ENCODE peak calls at places on chromosomes 4 and X, in six cellular contexts. D, M, O, P, K and Y are unnamed samples.

GRCh38 chr4:72531768-72532290 is 37.2 kb downstream of the ADAMTS3 start:
- DNase-seq in P (no peak), D (no peak), O (no peak), M (no peak), K (no peak), Y (no peak)

GRCh38 chr4:184845367-184846011 is 19.7 kb upstream of the ACSL1 start:
- DNase-seq in P (no peak), O (no peak), M (no peak), K (no peak), D (no peak), Y (no peak)

GRCh38 chrX:87727615-87728014 is 210.0 kb downstream of the KLHL4 start:
- DNase-seq in M (no peak), D (no peak), O (no peak), P (no peak), K (no peak), Y (no peak)

GRCh38 chr4:81065446-81065845 is 34.9 kb downstream of the BMP3 start:
- DNase-seq in O (no peak), D (no peak), P (no peak), M (no peak), K (no peak), Y (no peak)

GRCh38 chr4:57119054-57119651 is 9.0 kb upstream of the IGFBP7 start:
- DNase-seq in D (peak; percentile 83), O (peak; percentile 92), K (no peak), M (no peak), P (peak; percentile 78), Y (no peak)

GRCh38 chr4:41069838-41070237 is 144.5 kb downstream of the APBB2 start:
- DNase-seq in K (no peak), D (no peak), P (no peak), M (no peak), O (no peak), Y (no peak)

GRCh38 chr4:146654976-146655761 is 16.5 kb downstream of the POU4F2 start:
- DNase-seq in P (peak; percentile 44), M (peak; percentile 84), O (no peak), K (no peak), D (no peak), Y (no peak)

GRCh38 chr4:113003841-113004240 is 45.6 kb upstream of the ANK2 start:
- DNase-seq in K (no peak), O (no peak), D (no peak), P (no peak), M (no peak), Y (no peak)

GRCh38 chrX:53714580-53715335 is 28.2 kb upstream of the HUWE1 start:
- DNase-seq in M (no peak), O (no peak), P (no peak), D (no peak), K (no peak), Y (no peak)

GRCh38 chrX:22666441-22666840 is 333.3 kb upstream of the DDX53 start:
- DNase-seq in D (no peak), O (no peak), M (peak; percentile 31), K (no peak), P (no peak), Y (no peak)

GRCh38 chr4:128006592-128006991 is 41.4 kb downstream of the ABHD18 start:
- DNase-seq in M (no peak), P (no peak), K (no peak), O (no peak), D (no peak), Y (no peak)

GRCh38 chr4:27692098-27692679 is 831.5 kb downstream of the STIM2 start:
- DNase-seq in D (no peak), K (no peak), O (no peak), M (peak; percentile 15), P (no peak), Y (no peak)

GRCh38 chr4:29259556-29259955 is 1460.6 kb upstream of the PCDH7 start:
- DNase-seq in M (no peak), O (no peak), P (no peak), D (no peak), K (no peak), Y (no peak)

GRCh38 chrX:131802836-131803626 is 220.1 kb upstream of the STK26 start:
- DNase-seq in D (no peak), P (peak; percentile 78), K (peak; percentile 49), O (peak; percentile 88), M (peak; percentile 71), Y (no peak)

GRCh38 chr4:3689006-3689405 is 77.2 kb upstream of the ADRA2C start:
- DNase-seq in M (no peak), K (no peak), O (peak; percentile 53), P (no peak), D (peak; percentile 65), Y (no peak)

GRCh38 chr4:40333921-40334352 is 1.2 kb upstream of the CHRNA9 start:
- DNase-seq in M (peak; percentile 72), K (peak; percentile 54), O (no peak), D (no peak), P (no peak), Y (no peak)

GRCh38 chr4:6633091-6633906 is 7.2 kb upstream of the MRFAP1 start:
- DNase-seq in P (no peak), O (no peak), M (no peak), D (peak; percentile 61), K (no peak), Y (no peak)

GRCh38 chr4:122854860-122855259 is 28.2 kb downstream of the FGF2 start:
- DNase-seq in O (no peak), K (no peak), P (peak; percentile 37), D (no peak), M (no peak), Y (no peak)

GRCh38 chr4:38866973-38867477 is 581 bp upstream of the FAM114A1 start:
- DNase-seq in K (no peak), M (no peak), O (no peak), P (no peak), D (no peak), Y (no peak)

GRCh38 chrX:10479508-10479907 is 140.9 kb downstream of the MID1 start:
- DNase-seq in K (no peak), M (no peak), O (no peak), D (no peak), P (no peak), Y (no peak)

GRCh38 chrX:10756365-10756915 is 136.1 kb upstream of the MID1 start:
- DNase-seq in D (no peak), O (no peak), M (no peak), P (no peak), K (peak; percentile 56), Y (no peak)

GRCh38 chr4:31059753-31060522 is 339.8 kb downstream of the PCDH7 start:
- DNase-seq in P (no peak), O (no peak), M (no peak), K (no peak), D (no peak), Y (no peak)

GRCh38 chr4:135032670-135033069 is 831.1 kb upstream of the PABPC4L start:
- DNase-seq in P (no peak), D (no peak), K (no peak), M (no peak), O (no peak), Y (no peak)

GRCh38 chr4:152530600-152530999 is 5.3 kb downstream of the FBXW7 start:
- DNase-seq in D (no peak), O (no peak), P (no peak), K (no peak), M (no peak), Y (no peak)

GRCh38 chr4:36215627-36216026 is 28.7 kb downstream of the ARAP2 start:
- DNase-seq in D (no peak), O (no peak), K (no peak), M (no peak), P (no peak), Y (no peak)

GRCh38 chr4:185709802-185710486 is 102.0 kb downstream of the SORBS2 start:
- DNase-seq in M (no peak), O (no peak), K (no peak), P (no peak), D (no peak), Y (no peak)

DNA sequence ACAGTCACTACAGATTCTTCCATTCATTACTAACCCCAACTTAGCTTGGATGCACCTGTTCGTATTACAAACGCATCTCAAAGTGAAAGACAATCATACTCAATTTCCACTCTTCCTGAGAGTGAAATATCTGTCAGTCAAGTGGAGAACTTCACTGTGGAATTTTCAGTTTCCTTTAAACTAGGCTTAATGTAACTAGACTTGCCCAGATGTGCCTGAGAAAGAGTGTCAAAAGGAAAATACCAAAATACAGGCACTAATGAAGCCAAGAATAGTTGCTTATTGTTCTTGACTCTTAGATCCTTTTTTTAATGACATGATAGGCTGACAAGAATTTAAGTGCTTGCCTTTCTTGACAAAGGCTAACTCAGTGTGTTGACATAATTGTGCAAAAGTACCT is 72.4 kb upstream of the NR3C2 start:
- DNase-seq in K (no peak), P (no peak), D (no peak), M (no peak), O (no peak), Y (no peak)
- TF ChIP-seq EP300 in K (no peak), P (no peak), D (no peak), M (no peak), O (no peak), Y (no peak)

DNA sequence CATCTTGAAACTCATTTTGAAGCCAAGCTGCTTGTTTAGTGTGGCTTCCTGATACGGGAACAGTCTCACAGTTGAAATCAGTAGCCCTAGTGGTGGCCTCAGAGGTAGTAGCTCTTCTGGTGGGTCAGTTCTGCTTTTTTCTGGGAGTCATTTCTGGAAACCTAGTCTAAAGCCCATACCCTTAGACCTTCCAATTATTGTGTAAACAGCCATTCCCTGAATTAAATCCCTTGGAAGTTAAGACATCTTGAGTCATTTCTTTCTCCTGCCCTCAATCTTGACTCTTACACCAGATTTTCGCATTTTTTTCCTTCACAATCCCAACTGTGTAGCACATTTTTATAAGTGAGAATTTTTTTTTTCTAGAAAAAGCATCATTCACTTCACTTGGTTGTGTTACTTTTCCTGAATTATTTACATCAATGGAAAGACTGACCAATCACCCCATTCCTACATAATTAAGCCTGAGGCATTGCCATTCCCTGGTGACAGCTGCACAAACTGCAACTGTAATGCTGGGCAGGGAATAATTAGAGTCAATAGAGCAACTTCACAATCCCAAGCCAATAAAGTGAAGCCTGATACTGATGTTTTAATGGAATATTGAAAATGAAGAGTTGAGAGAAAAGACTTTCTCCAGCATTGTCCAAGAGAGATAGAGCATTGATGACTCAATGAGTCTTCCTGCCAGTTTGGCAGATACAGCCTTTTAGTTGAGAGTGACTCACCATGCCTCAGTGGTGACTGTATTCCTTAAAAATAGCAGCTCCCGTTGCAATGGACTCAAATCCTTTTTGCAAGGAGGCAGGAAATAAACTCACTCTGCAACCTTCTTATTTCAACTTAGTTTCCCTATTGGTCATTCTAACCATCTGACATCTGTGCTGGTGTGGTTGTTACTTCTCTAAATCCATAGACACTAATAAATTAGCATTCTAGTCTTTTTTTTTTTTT is 13.0 kb upstream of the SEPSECS start:
- DNase-seq in M (no peak), O (peak; percentile 70), P (no peak), D (no peak), K (peak; percentile 67), Y (no peak)
- TF ChIP-seq CTCF in M (peak; percentile 14), O (no peak), P (no peak), D (no peak), K (no peak), Y (no peak)

GRCh38 chr4:176919631-176920030 is 126.9 kb upstream of the VEGFC start:
- DNase-seq in P (no peak), M (no peak), K (no peak), D (no peak), O (no peak), Y (no peak)
- H3K4me1 ChIP-seq in P (no peaks in the 10 kb centered on the region), M (no peaks in the 10 kb centered on the region), K (no peaks in the 10 kb centered on the region), D (no peaks in the 10 kb centered on the region), O (no peaks in the 10 kb centered on the region), Y (no peaks in the 10 kb centered on the region)

DNA sequence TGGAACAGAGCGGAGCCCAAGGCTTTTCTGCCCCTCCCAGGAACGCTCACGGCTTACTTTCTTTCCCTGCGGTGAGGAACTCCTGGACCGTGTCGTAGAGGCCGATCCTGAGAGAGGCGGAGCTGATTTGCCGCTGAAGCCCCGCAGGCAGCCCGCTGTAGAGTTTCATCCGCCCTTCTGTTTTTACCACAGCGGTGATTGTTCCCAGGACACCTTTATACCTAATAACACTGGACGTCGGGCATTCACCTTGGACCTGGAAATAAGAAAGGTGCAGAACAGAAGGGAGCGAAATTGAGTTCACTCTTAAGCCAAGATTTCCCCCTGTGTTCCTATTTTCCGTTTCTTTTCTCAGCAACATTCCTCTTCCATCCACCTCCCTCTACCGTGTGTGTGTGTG is 1.0 kb downstream of the UCP1 start:
- DNase-seq in K (no peak), M (peak; percentile 32), O (no peak), P (peak; percentile 42), D (no peak), Y (no peak)
- TF ChIP-seq EP300 in K (no peak), M (no peak), O (no peak), P (no peak), D (no peak), Y (no peak)